ENCODE peak calls at places on chromosome 15, in five cellular contexts. S, U, V, D and I are unnamed samples.

GRCh38 chr15:80618666-80619481 is 76.2 kb upstream of the ABHD17C start:
- DNase-seq in S (no peak), U (no peak), V (no peak), D (no peak), I (no peak)

GRCh38 chr15:29141206-29141907 is 128.3 kb downstream of the NSMCE3 start:
- DNase-seq in S (no peak), U (no peak), V (no peak), D (no peak), I (no peak)

GRCh38 chr15:98776607-98777281 is 128.4 kb downstream of the IGF1R start:
- DNase-seq in S (no peak), U (no peak), V (peak; percentile 61), D (peak; percentile 67), I (peak; percentile 78)

GRCh38 chr15:50256188-50257041 is 9.1 kb downstream of the HDC start:
- DNase-seq in S (no peak), U (peak; percentile 18), V (peak; percentile 37), D (no peak), I (no peak)

GRCh38 chr15:29942144-29942543 is 119.9 kb upstream of the TJP1 start:
- DNase-seq in S (peak; percentile 22), U (no peak), V (no peak), D (no peak), I (no peak)

GRCh38 chr15:28975766-28976179 is 90.0 kb downstream of the APBA2 start:
- DNase-seq in S (peak; percentile 77), U (peak; percentile 39), V (peak; percentile 79), D (no peak), I (peak; percentile 42)

GRCh38 chr15:92647467-92648163 is 8.0 kb downstream of the FAM174B start:
- DNase-seq in S (no peak), U (no peak), V (no peak), D (no peak), I (no peak)

GRCh38 chr15:85381850-85382751 is 1.7 kb downstream of the AKAP13 start:
- DNase-seq in S (no peak), U (no peak), V (no peak), D (peak; percentile 48), I (no peak)

GRCh38 chr15:39434751-39435238 is 146.1 kb upstream of the THBS1 start:
- DNase-seq in S (no peak), U (no peak), V (no peak), D (no peak), I (peak; percentile 98)

GRCh38 chr15:101495334-101496197 is 6.1 kb upstream of the PCSK6 start:
- DNase-seq in S (no peak), U (no peak), V (no peak), D (no peak), I (no peak)

GRCh38 chr15:88690331-88690730 is 51.5 kb downstream of the ISG20 start:
- DNase-seq in S (no peak), U (no peak), V (no peak), D (no peak), I (no peak)

GRCh38 chr15:69513450-69513849 is 60.8 kb downstream of the RPLP1 start:
- DNase-seq in S (no peak), U (no peak), V (no peak), D (no peak), I (no peak)
- TF ChIP-seq JUND in S (no peak), U (no peak), V (no peak), D (no peak), I (no peak)

DNA sequence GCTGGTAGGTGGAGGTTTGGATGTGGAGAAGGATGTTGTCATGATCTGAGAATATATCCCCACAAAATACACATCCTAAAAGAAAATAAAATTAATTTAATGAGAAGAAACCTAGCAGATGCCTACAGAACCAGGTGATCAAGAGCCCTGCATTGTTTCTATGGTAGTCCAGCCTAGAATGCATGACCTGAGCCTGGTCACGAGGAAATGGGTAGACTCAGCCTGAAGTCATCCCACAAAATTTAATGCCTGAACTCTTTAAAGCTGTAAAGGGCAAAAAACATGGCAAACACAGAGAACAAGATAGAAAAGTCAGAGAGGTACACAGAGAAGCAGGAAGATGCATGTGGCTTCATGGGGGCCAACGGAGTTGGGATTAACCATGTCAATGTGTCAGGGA is 36.0 kb downstream of the LDHAL6B start:
- DNase-seq in S (no peak), U (no peak), V (no peak), D (no peak), I (no peak)
- TF ChIP-seq REST in S (no peak), U (no peak), V (no peak), D (no peak), I (no peak)

DNA sequence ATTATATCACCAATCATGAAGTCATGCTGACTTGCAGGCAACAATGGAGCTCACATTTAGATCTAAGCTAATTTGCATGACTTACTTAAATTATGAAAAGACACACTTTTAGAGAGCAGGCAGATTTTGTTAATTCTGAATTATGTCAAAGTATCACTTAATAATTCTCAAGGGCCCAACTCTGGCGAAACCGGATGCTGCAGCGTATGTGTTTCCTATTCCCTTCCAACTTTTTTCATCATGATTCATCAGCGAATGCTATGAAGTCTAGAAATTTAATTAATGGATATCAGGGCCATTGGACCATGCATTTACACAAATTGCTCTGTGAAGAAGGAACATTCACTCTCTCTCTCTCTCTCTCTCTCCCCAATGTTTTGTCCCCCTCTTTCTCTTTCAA is 63.5 kb upstream of the GOLGA8A start:
- DNase-seq in S (no peak), U (no peak), V (no peak), D (no peak), I (no peak)
- TF ChIP-seq JUND in S (no peak), U (no peak), V (no peak), D (no peak), I (no peak)

GRCh38 chr15:74257105-74257504 is 21.0 kb downstream of the CCDC33 start:
- DNase-seq in S (no peak), U (no peak), V (no peak), D (no peak), I (no peak)

GRCh38 chr15:74245342-74245931 is 9.3 kb downstream of the CCDC33 start:
- DNase-seq in S (peak; percentile 94), U (no peak), V (no peak), D (no peak), I (no peak)

GRCh38 chr15:74253276-74253921 is 17.3 kb downstream of the CCDC33 start:
- DNase-seq in S (no peak), U (no peak), V (no peak), D (no peak), I (no peak)

GRCh38 chr15:74252291-74253080 is 16.4 kb downstream of the CCDC33 start:
- DNase-seq in S (no peak), U (no peak), V (no peak), D (no peak), I (no peak)

GRCh38 chr15:74251187-74251811 is 15.2 kb downstream of the CCDC33 start:
- DNase-seq in S (peak; percentile 54), U (no peak), V (no peak), D (no peak), I (no peak)
- TF ChIP-seq REST in S (no peak), U (no peak), V (no peak), D (no peak), I (no peak)

DNA sequence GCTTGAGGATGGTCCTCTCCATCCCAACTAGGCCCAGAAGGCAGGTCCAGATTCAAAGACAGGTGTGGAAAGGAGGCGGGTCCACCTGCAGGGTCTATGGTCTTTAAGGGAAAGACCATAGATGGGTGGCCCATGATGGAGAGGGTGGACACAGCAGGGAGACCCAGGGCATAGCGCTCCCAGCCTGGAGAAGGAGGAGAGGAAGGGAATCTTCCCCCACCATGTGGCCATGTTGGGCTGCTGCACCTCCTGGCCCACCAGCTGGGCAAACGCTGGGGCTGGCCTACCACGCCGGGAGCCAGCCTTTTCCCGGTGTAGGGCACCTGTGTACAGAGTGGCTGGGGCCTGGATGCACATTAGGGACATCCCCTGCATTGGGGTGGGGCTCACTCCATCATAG is 265.2 kb upstream of the TLE3 start:
- DNase-seq in S (peak; percentile 71), U (peak; percentile 8), V (peak; percentile 14), D (no peak), I (peak; percentile 17)
- TF ChIP-seq JUND in S (no peak), U (no peak), V (no peak), D (no peak), I (no peak)

DNA sequence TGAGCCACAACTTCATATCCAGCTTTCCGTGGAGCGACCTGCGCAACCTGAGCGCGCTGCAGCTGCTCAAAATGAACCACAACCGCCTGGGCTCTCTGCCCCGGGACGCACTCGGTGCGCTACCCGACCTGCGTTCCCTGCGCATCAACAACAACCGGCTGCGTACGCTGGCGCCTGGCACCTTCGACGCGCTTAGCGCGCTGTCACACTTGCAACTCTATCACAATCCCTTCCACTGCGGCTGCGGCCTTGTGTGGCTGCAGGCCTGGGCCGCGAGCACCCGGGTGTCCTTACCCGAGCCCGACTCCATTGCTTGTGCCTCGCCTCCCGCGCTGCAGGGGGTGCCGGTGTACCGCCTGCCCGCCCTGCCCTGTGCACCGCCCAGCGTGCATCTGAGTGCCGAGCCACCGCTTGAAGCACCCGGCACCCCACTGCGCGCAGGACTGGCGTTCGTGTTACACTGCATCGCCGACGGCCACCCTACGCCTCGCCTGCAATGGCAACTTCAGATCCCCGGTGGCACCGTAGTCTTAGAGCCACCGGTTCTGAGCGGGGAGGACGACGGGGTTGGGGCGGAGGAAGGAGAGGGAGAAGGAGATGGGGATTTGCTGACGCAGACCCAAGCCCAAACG is 2.8 kb downstream of the ISLR2 start:
- DNase-seq in S (no peak), U (no peak), V (no peak), D (no peak), I (no peak)
- TF ChIP-seq REST in S (no peak), U (no peak), V (no peak), D (no peak), I (no peak)

GRCh38 chr15:57251941-57252340 is 124.4 kb upstream of the CGNL1 start:
- DNase-seq in S (no peak), U (no peak), V (no peak), D (no peak), I (no peak)
- TF ChIP-seq JUND in S (peak; percentile 30), U (no peak), V (no peak), D (no peak), I (no peak)

GRCh38 chr15:63015618-63016017 is 26.9 kb upstream of the TPM1 start:
- DNase-seq in S (no peak), U (no peak), V (no peak), D (no peak), I (no peak)
- TF ChIP-seq REST in S (no peak), U (no peak), V (no peak), D (no peak), I (no peak)